ENCODE peak calls at places on chromosomes 1 and 21, in five cellular contexts. One of them, this sample, is unnamed.

GRCh38 chr1:3658231-3658615 is 5.9 kb downstream of the TP73 start:
- DNase-seq in epithelial cell of esophagus: no peak
- DNase-seq in astrocyte: no peak
- DNase-seq in kidney: peak
- DNase-seq in astrocyte of the spinal cord: no peak
- DNase-seq in this sample: no peak

GRCh38 chr1:44327679-44328491 is 27.2 kb downstream of the ERI3 start:
- DNase-seq in astrocyte: peak
- DNase-seq in epithelial cell of esophagus: peak
- DNase-seq in kidney: peak
- DNase-seq in astrocyte of the spinal cord: peak
- DNase-seq in this sample: peak

GRCh38 chr1:208183977-208184901 is 59.9 kb downstream of the PLXNA2 start:
- DNase-seq in kidney: no peak
- DNase-seq in epithelial cell of esophagus: peak
- DNase-seq in astrocyte of the spinal cord: peak
- DNase-seq in astrocyte: peak
- DNase-seq in this sample: peak

GRCh38 chr1:66537718-66538117 is 3.8 kb downstream of the SGIP1 start:
- DNase-seq in kidney: no peak
- DNase-seq in astrocyte: no peak
- DNase-seq in epithelial cell of esophagus: no peak
- DNase-seq in astrocyte of the spinal cord: no peak
- DNase-seq in this sample: no peak

GRCh38 chr1:42943166-42943565 is 15.5 kb downstream of the SLC2A1 start:
- DNase-seq in astrocyte: peak
- DNase-seq in kidney: peak
- DNase-seq in epithelial cell of esophagus: peak
- DNase-seq in astrocyte of the spinal cord: peak
- DNase-seq in this sample: no peak

GRCh38 chr1:26550946-26551345 is 21.4 kb downstream of the RPS6KA1 start:
- DNase-seq in kidney: no peak
- DNase-seq in epithelial cell of esophagus: no peak
- DNase-seq in astrocyte: no peak
- DNase-seq in astrocyte of the spinal cord: no peak
- DNase-seq in this sample: no peak

GRCh38 chr21:35254006-35254751 is 205.1 kb upstream of the RUNX1 start:
- DNase-seq in epithelial cell of esophagus: peak
- DNase-seq in astrocyte of the spinal cord: peak
- DNase-seq in astrocyte: peak
- DNase-seq in kidney: no peak
- DNase-seq in this sample: peak

GRCh38 chr1:185795181-185795580 is 61.0 kb downstream of the HMCN1 start:
- DNase-seq in kidney: no peak
- DNase-seq in astrocyte: peak
- DNase-seq in epithelial cell of esophagus: no peak
- DNase-seq in astrocyte of the spinal cord: peak
- DNase-seq in this sample: peak

GRCh38 chr21:42496839-42497202 is 797 bp upstream of the RSPH1 start:
- DNase-seq in kidney: no peak
- DNase-seq in astrocyte of the spinal cord: no peak
- DNase-seq in astrocyte: no peak
- DNase-seq in epithelial cell of esophagus: no peak
- DNase-seq in this sample: no peak

GRCh38 chr1:235253219-235253640 is 74.7 kb downstream of the ARID4B start:
- DNase-seq in astrocyte of the spinal cord: peak
- DNase-seq in astrocyte: peak
- DNase-seq in kidney: no peak
- DNase-seq in epithelial cell of esophagus: peak
- DNase-seq in this sample: peak

GRCh38 chr1:41672173-41672572 is 187.7 kb upstream of the EDN2 start:
- DNase-seq in astrocyte: peak
- DNase-seq in astrocyte of the spinal cord: peak
- DNase-seq in kidney: peak
- DNase-seq in epithelial cell of esophagus: peak
- DNase-seq in this sample: peak

GRCh38 chr1:181038399-181038873 is 4.7 kb downstream of the MR1 start:
- DNase-seq in astrocyte of the spinal cord: peak
- DNase-seq in epithelial cell of esophagus: peak
- DNase-seq in astrocyte: peak
- DNase-seq in kidney: no peak
- DNase-seq in this sample: peak

GRCh38 chr21:46081022-46081861 is 16.7 kb upstream of the COL6A2 start:
- DNase-seq in astrocyte of the spinal cord: no peak
- DNase-seq in kidney: peak
- DNase-seq in epithelial cell of esophagus: no peak
- DNase-seq in astrocyte: no peak
- DNase-seq in this sample: no peak

GRCh38 chr21:44737706-44738354 is 26.5 kb upstream of the TSPEAR start:
- DNase-seq in astrocyte of the spinal cord: peak
- DNase-seq in kidney: no peak
- DNase-seq in epithelial cell of esophagus: peak
- DNase-seq in astrocyte: peak
- DNase-seq in this sample: peak

GRCh38 chr1:56584910-56585528 is 5.7 kb upstream of the PLPP3 start:
- DNase-seq in astrocyte: peak
- DNase-seq in kidney: no peak
- DNase-seq in astrocyte of the spinal cord: peak
- DNase-seq in epithelial cell of esophagus: peak
- DNase-seq in this sample: peak

GRCh38 chr1:154344977-154345837 is 19.9 kb downstream of the ATP8B2 start:
- DNase-seq in astrocyte of the spinal cord: peak
- DNase-seq in astrocyte: no peak
- DNase-seq in epithelial cell of esophagus: peak
- DNase-seq in kidney: peak
- DNase-seq in this sample: peak

GRCh38 chr1:226063362-226064167 is 1.0 kb downstream of the H3-3A start:
- DNase-seq in kidney: peak
- DNase-seq in astrocyte: peak
- DNase-seq in epithelial cell of esophagus: peak
- DNase-seq in astrocyte of the spinal cord: peak
- DNase-seq in this sample: peak

GRCh38 chr1:245079021-245079609 is 75.7 kb upstream of the KIF26B start:
- DNase-seq in astrocyte of the spinal cord: peak
- DNase-seq in epithelial cell of esophagus: peak
- DNase-seq in astrocyte: peak
- DNase-seq in kidney: no peak
- DNase-seq in this sample: peak

GRCh38 chr1:180366386-180367068 is 135.8 kb downstream of the ACBD6 start:
- DNase-seq in astrocyte: peak
- DNase-seq in astrocyte of the spinal cord: peak
- DNase-seq in epithelial cell of esophagus: no peak
- DNase-seq in kidney: no peak
- DNase-seq in this sample: peak

GRCh38 chr1:1088801-1089680 is 14.9 kb upstream of the RNF223 start:
- DNase-seq in kidney: peak
- DNase-seq in epithelial cell of esophagus: no peak
- DNase-seq in astrocyte of the spinal cord: no peak
- DNase-seq in astrocyte: no peak
- DNase-seq in this sample: no peak

GRCh38 chr1:155598842-155599331 is 11.1 kb upstream of the MSTO1 start:
- DNase-seq in astrocyte: peak
- DNase-seq in epithelial cell of esophagus: peak
- DNase-seq in kidney: no peak
- DNase-seq in astrocyte of the spinal cord: peak
- DNase-seq in this sample: peak

GRCh38 chr1:17723684-17724083 is 31.4 kb upstream of the ACTL8 start:
- DNase-seq in kidney: no peak
- DNase-seq in astrocyte: no peak
- DNase-seq in epithelial cell of esophagus: no peak
- DNase-seq in astrocyte of the spinal cord: no peak
- DNase-seq in this sample: no peak

GRCh38 chr1:197899037-197899436 is 3.4 kb upstream of the C1orf53 start:
- DNase-seq in astrocyte: no peak
- DNase-seq in epithelial cell of esophagus: no peak
- DNase-seq in astrocyte of the spinal cord: no peak
- DNase-seq in kidney: no peak
- DNase-seq in this sample: no peak
- TF ChIP-seq CTCF in astrocyte: no peak
- TF ChIP-seq CTCF in epithelial cell of esophagus: no peak
- TF ChIP-seq CTCF in astrocyte of the spinal cord: no peak
- TF ChIP-seq CTCF in kidney: no peak
- TF ChIP-seq CTCF in this sample: no peak

DNA sequence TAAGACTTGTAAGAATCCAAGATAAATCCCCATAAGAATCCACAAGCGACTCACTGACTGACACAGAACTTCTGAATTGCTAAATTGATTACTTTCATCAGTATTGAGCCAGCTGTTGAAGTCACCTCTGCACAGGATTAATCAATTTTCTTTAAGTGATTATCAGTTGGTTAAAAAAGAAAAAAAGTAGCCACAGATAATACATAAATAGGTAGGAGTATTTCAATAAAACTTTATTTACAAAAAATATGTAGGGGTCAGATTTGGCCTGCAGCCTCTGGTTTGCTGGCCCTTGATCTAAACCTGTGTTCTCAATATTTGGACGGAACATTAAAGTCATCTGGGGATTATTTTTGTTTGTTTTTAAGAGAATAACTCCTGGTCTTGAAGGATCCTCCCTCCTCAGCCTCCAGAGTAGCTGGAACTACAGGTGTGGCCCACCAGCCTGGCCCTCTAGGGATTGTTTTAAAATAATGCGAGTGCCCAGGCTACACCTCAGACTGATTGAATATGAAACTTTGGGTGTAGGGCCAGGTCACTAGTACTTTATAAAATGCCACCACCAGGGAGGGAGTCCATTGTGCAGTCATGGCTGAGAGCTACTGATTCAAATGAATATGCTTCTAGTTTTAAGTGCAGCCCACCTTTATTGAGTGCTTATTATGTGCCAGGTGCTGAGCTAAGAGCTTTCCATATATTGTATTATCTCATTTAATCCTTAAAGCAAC is 6.8 kb upstream of the TMEM183A start:
- DNase-seq in astrocyte: no peak
- DNase-seq in astrocyte of the spinal cord: no peak
- DNase-seq in kidney: no peak
- DNase-seq in epithelial cell of esophagus: no peak
- DNase-seq in this sample: no peak
- H3K4me3 ChIP-seq in astrocyte: no peak
- H3K4me3 ChIP-seq in astrocyte of the spinal cord: no peak
- H3K4me3 ChIP-seq in kidney: no peak
- H3K4me3 ChIP-seq in epithelial cell of esophagus: no peak
- H3K4me3 ChIP-seq in this sample: no peak

DNA sequence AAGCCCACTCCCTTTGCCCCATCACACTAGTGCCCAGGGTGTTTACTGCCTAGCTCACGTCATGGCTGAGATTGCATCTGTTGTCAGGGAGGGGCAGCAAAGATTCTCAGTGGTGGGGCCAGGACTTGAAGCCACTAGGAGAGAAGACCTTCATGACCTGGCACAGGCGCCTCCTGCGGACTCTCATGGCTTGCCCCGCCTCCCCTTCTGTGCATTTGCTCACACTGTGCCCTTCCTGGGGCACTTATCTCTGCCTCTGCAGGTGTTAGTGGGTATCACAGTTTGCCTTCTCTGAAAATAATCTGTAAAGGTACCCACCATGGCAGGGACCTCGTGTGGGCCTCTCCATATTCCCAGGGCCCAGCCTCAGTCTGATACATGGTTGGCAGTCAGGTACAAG is 20.1 kb downstream of the PTPRU start:
- DNase-seq in astrocyte of the spinal cord: no peak
- DNase-seq in epithelial cell of esophagus: no peak
- DNase-seq in astrocyte: no peak
- DNase-seq in kidney: no peak
- DNase-seq in this sample: no peak
- TF ChIP-seq CTCF in astrocyte of the spinal cord: no peak
- TF ChIP-seq CTCF in epithelial cell of esophagus: no peak
- TF ChIP-seq CTCF in astrocyte: no peak
- TF ChIP-seq CTCF in kidney: no peak
- TF ChIP-seq CTCF in this sample: no peak

GRCh38 chr1:39213511-39214002 is 9.1 kb downstream of the MACF1 start:
- DNase-seq in astrocyte of the spinal cord: peak
- DNase-seq in epithelial cell of esophagus: peak
- DNase-seq in astrocyte: peak
- DNase-seq in kidney: no peak
- DNase-seq in this sample: peak

GRCh38 chr1:39214021-39214713 is 9.7 kb downstream of the MACF1 start:
- DNase-seq in epithelial cell of esophagus: peak
- DNase-seq in kidney: no peak
- DNase-seq in astrocyte of the spinal cord: no peak
- DNase-seq in astrocyte: peak
- DNase-seq in this sample: peak

GRCh38 chr1:39214998-39215873 is 10.7 kb downstream of the MACF1 start:
- DNase-seq in epithelial cell of esophagus: peak
- DNase-seq in kidney: peak
- DNase-seq in astrocyte: peak
- DNase-seq in astrocyte of the spinal cord: no peak
- DNase-seq in this sample: no peak

GRCh38 chr1:39212499-39212898 is 8.0 kb downstream of the MACF1 start:
- DNase-seq in astrocyte of the spinal cord: no peak
- DNase-seq in astrocyte: no peak
- DNase-seq in epithelial cell of esophagus: no peak
- DNase-seq in kidney: no peak
- DNase-seq in this sample: no peak

DNA sequence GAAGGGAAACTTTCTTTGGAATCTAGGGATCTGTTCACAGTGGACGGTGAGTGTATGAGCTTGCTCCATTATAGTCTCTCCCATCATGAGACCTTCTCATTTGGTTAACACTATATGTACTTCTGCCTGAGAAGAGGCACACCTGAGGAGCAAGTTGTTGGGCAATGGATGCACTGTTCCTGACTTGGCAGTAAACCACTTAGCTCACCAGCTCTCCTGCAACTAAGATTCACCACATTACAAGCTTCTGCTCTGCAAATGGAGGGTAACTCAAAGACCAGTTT is 10.2 kb downstream of the MACF1 start:
- DNase-seq in astrocyte: no peak
- DNase-seq in epithelial cell of esophagus: peak
- DNase-seq in kidney: no peak
- DNase-seq in astrocyte of the spinal cord: no peak
- DNase-seq in this sample: no peak
- H3K4me3 ChIP-seq in astrocyte: no peak
- H3K4me3 ChIP-seq in epithelial cell of esophagus: no peak
- H3K4me3 ChIP-seq in kidney: no peak
- H3K4me3 ChIP-seq in astrocyte of the spinal cord: no peak
- H3K4me3 ChIP-seq in this sample: no peak

DNA sequence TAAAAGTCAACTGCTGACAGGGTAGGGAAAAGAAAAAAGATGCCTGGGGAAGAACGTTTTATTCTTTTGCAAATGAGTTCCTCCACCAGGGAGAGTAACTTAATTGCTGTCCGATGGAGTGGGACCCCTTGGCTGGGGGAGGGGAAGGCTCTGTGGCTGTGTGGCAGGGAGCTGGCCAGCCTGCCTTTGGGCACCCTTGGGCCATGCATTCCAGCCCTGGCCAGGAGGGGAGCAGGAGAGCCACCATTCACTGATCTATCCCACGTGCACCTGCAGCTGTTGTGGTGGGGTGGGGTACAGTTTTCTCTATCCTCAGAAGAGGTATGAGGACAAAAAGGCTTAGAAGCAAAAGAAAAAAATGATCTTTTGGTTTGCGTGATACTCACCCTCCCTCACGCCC is 116.9 kb downstream of the KCNK1 start:
- DNase-seq in astrocyte of the spinal cord: no peak
- DNase-seq in astrocyte: no peak
- DNase-seq in kidney: no peak
- DNase-seq in epithelial cell of esophagus: no peak
- DNase-seq in this sample: no peak
- TF ChIP-seq CTCF in astrocyte of the spinal cord: no peak
- TF ChIP-seq CTCF in astrocyte: no peak
- TF ChIP-seq CTCF in kidney: no peak
- TF ChIP-seq CTCF in epithelial cell of esophagus: no peak
- TF ChIP-seq CTCF in this sample: no peak